ENCODE peak calls at places on chromosomes 3 and 15, in four cellular contexts. B is mucosa of descending colon, P is adipocyte, G is right lobe of liver. Y is an unnamed sample.

GRCh38 chr15:62824111-62824737 is 218.3 kb upstream of the TPM1 start:
- DNase-seq in B (no peak), P (peak), G (no peak), Y (peak)

GRCh38 chr3:128572013-128572412 is 78.6 kb downstream of the RPN1 start:
- DNase-seq in B (no peak), P (no peak), G (no peak), Y (no peak)

GRCh38 chr3:156305672-156306071 is 185.3 kb downstream of the KCNAB1 start:
- DNase-seq in B (no peak), P (no peak), G (no peak), Y (no peak)

GRCh38 chr3:9280477-9281219 is 31.2 kb upstream of the SRGAP3 start:
- DNase-seq in B (no peak), P (no peak), G (no peak), Y (peak)

GRCh38 chr3:50714953-50715352 is 40.2 kb downstream of the DOCK3 start:
- DNase-seq in B (no peak), P (peak), G (no peak), Y (no peak)

GRCh38 chr15:77832874-77833273 is 200.2 kb upstream of the LINGO1 start:
- DNase-seq in B (no peak), P (no peak), G (peak), Y (no peak)

GRCh38 chr15:67613708-67614107 is 71.2 kb downstream of the MAP2K5 start:
- DNase-seq in B (no peak), P (no peak), G (no peak), Y (no peak)

GRCh38 chr15:56811586-56811985 is 78.3 kb upstream of the ZNF280D start:
- DNase-seq in B (no peak), P (no peak), G (no peak), Y (no peak)

GRCh38 chr15:31279221-31280036 is 47.2 kb upstream of the KLF13 start:
- DNase-seq in B (no peak), P (no peak), G (peak), Y (no peak)

GRCh38 chr15:62649793-62650420 is 392.6 kb upstream of the TPM1 start:
- DNase-seq in B (no peak), P (peak), G (no peak), Y (peak)

GRCh38 chr15:35271371-35272043 is 186.4 kb upstream of the NANOGP8 start:
- DNase-seq in B (no peak), P (peak), G (no peak), Y (no peak)

GRCh38 chr3:82462977-82463376 is 701.5 kb upstream of the GBE1 start:
- DNase-seq in B (no peak), P (no peak), G (no peak), Y (no peak)

GRCh38 chr15:94168250-94168649 is 63.1 kb upstream of the MCTP2 start:
- DNase-seq in B (no peak), P (no peak), G (no peak), Y (no peak)

GRCh38 chr15:67601008-67601620 is 58.6 kb downstream of the MAP2K5 start:
- DNase-seq in B (no peak), P (peak), G (no peak), Y (peak)

GRCh38 chr3:98095870-98096269 is 8.9 kb downstream of the OR5AC2 start:
- DNase-seq in B (no peak), P (no peak), G (no peak), Y (no peak)

GRCh38 chr3:117407317-117407716 is 697.7 kb downstream of the TUSC7 start:
- DNase-seq in B (no peak), P (no peak), G (no peak), Y (peak)

GRCh38 chr15:57031605-57032004 is 113.2 kb downstream of the TCF12 start:
- DNase-seq in B (no peak), P (peak), G (no peak), Y (peak)

GRCh38 chr3:172314616-172315015 is 133.6 kb downstream of the GHSR start:
- DNase-seq in B (no peak), P (no peak), G (no peak), Y (no peak)

GRCh38 chr3:23270423-23270822 is 67.3 kb downstream of the UBE2E2 start:
- DNase-seq in B (no peak), P (no peak), G (no peak), Y (no peak)

GRCh38 chr3:11629716-11630115 is 14.0 kb downstream of the VGLL4 start:
- DNase-seq in B (no peak), P (peak), G (no peak), Y (peak)

GRCh38 chr3:134342269-134342668 is 32.0 kb downstream of the AMOTL2 start:
- DNase-seq in B (no peak), P (no peak), G (no peak), Y (no peak)

GRCh38 chr15:36361351-36361870 is 218.0 kb upstream of the CDIN1 start:
- DNase-seq in B (no peak), P (peak), G (no peak), Y (peak)

GRCh38 chr3:143484851-143485512 is 363.3 kb downstream of the SLC9A9 start:
- DNase-seq in B (no peak), P (peak), G (no peak), Y (peak)

GRCh38 chr3:174417568-174417967 is 441.6 kb upstream of the NAALADL2 start:
- DNase-seq in B (no peak), P (no peak), G (no peak), Y (no peak)

GRCh38 chr15:66760968-66761722 is 59.1 kb downstream of the SMAD6 start:
- DNase-seq in B (no peak), P (no peak), G (peak), Y (peak)

GRCh38 chr3:141960731-141961130 is 84.3 kb downstream of the ATP1B3 start:
- DNase-seq in B (no peak), P (peak), G (no peak), Y (peak)

GRCh38 chr15:77974098-77974414 is 103.5 kb downstream of the TBC1D2B start:
- DNase-seq in B (peak), P (no peak), G (no peak), Y (peak)

GRCh38 chr3:13579089-13579488 is 30.2 kb downstream of the FBLN2 start:
- DNase-seq in B (no peak), P (peak), G (no peak), Y (peak)

GRCh38 chr3:107818025-107818424 is 272.8 kb downstream of the CD47 start:
- DNase-seq in B (no peak), P (no peak), G (no peak), Y (no peak)

GRCh38 chr15:41332788-41333527 is at the start of gene NUSAP1:
- DNase-seq in B (no peak), P (peak), G (no peak), Y (no peak)

GRCh38 chr15:38605744-38606143 is 41.1 kb upstream of the RASGRP1 start:
- DNase-seq in B (no peak), P (no peak), G (no peak), Y (no peak)

GRCh38 chr3:31505353-31506048 is 27.2 kb upstream of the STT3B start:
- DNase-seq in B (no peak), P (no peak), G (no peak), Y (no peak)

GRCh38 chr3:5122741-5123706 is 932 bp downstream of the ARL8B start:
- DNase-seq in B (no peak), P (peak), G (peak), Y (peak)

GRCh38 chr3:46910166-46910760 is 32.7 kb downstream of the PTH1R start:
- DNase-seq in B (peak), P (no peak), G (peak), Y (no peak)

GRCh38 chr3:20130122-20130521 is 55.9 kb downstream of the SGO1 start:
- DNase-seq in B (no peak), P (no peak), G (no peak), Y (no peak)

GRCh38 chr3:111768571-111769100 is 90.4 kb upstream of the PHLDB2 start:
- DNase-seq in B (no peak), P (peak), G (no peak), Y (peak)

GRCh38 chr15:58279106-58279505 is 140.9 kb downstream of the AQP9 start:
- DNase-seq in B (no peak), P (no peak), G (no peak), Y (no peak)
- H3K4me3 ChIP-seq in B (no peak), P (no peak), G (no peak), Y (no peak)

GRCh38 chr15:44726568-44727461 is 9.5 kb upstream of the TRIM69 start:
- DNase-seq in B (no peak), P (peak), G (no peak), Y (peak)
- H3K4me3 ChIP-seq in B (no peak), P (peak), G (no peak), Y (peak)

DNA sequence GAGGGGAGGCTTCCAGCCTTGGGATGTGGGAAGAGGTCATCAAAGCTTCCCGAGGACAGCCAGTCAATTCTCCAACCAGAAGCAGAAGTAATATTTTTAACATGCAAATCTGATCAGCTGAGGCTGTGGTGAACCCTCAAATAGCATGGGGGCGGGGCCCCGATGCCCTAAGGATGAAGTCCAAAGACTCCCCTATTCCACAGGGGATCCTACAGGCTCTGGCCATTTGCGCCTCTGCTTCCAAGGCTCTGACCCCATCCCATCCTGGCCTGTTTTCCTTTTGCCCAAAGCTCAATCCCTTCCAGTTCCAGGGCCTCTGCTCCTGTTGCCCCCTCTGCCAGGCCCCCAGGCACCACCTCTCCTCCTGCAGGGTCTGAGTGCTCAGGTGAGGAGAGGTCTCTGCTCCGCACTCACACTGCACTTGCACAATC is 6.7 kb upstream of the CSK start:
- DNase-seq in B (peak), P (no peak), G (no peak), Y (no peak)
- H3K4me3 ChIP-seq in B (no peak), P (no peak), G (no peak), Y (no peak)

DNA sequence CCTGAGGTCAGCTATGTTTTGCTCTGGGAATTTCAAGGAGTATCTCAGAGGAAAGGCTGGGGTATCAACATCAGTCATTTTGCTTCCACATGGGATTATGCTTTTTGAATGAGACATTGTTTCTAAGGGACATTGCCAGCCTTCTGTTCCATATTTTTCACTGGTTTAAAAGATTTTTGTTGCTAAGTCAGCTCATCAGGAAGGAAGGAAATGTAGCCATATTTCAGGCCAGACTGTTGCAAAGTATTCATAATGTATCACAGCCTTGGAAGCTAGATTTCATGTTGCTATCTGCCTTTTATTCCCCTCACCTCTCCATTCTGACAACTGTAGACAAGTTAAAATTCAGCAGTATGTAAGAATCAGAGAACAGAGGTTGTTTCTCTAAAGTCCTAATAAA is 61.0 kb upstream of the CHRM5 start:
- DNase-seq in B (no peak), P (no peak), G (no peak), Y (peak)
- H3K4me3 ChIP-seq in B (no peak), P (no peak), G (no peak), Y (no peak)

GRCh38 chr3:194521514-194522260 is 34.9 kb upstream of the ATP13A3 start:
- DNase-seq in B (no peak), P (peak), G (no peak), Y (peak)
- H3K4me3 ChIP-seq in B (no peak), P (no peak), G (no peak), Y (no peak)

DNA sequence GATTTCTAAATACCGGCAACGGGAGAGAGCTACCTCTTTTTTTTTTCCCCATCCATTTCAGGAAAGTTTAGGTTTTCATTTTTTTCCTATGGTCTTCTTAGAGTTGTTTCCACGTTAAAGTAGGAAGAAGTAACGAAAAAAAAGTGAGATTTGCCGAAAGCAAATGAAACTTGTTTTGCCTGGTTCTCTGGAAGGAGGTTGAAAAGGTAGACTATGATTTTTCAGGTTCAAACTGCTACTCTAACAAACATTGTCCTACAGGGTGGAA is 18.6 kb upstream of the CHD2 start:
- DNase-seq in B (no peak), P (no peak), G (no peak), Y (no peak)
- H3K4me3 ChIP-seq in B (no peak), P (peak), G (peak), Y (peak)

DNA sequence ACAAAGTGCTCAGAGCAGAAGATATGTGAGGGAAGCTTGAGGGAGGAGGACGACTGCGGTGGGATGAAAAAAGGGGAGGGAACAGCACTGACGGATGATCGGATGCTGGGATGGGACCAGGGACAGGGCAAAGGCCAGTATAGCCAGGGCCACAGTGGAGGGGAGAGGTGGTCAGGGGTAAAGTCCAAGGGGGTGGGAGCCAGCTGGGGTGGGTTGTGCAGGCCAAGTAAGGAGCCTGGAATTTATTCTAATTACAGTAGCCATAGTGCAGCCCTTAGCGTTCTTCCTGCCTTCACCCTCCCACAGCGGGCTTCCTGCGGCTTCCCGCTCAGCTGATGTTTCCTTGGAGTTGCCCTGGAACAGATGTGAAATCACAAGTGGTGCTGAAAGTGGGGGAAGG is 7.6 kb upstream of the APEH start:
- DNase-seq in B (no peak), P (no peak), G (peak), Y (no peak)
- H3K4me3 ChIP-seq in B (no peak), P (no peak), G (no peak), Y (no peak)

DNA sequence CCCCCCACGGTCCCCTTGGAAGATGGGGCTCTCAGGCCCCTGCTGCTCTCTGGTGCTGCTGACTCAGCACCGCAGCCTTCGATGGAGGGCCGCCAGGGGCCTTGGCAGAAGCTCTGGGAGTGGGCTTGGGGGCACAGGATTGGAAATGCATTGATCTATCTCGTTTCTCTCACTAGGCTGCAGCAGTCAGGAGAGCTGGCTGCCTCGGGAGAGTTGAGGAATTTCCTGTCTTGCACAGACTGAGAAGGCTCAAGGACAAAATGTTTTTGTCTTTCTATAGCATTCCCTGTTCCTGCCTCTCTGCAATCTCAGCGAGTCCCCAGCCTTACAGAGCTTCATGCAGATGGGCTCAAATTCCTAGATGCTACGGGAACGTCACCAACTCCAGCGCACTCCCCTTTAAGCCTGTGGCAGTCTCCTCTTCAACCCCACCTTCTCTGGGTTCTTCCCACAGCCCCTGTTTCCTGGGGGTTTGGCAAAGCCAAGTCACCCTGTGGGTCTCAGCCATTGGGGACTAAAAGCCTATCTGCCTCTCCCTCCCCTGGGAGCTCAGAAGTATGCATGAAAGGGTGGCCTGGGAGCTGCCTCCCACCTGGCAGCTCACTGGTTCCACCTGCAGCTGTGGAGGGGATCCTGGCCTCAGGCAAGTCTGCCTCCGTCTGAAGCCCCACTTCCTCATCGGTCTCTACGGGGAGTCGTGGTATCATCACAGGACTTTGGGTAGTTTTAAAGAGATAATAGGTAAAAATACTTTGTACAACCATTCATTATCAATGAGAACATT is 127.4 kb upstream of the HACD2 start:
- DNase-seq in B (no peak), P (peak), G (no peak), Y (no peak)
- H3K4me3 ChIP-seq in B (no peak), P (peak), G (no peak), Y (no peak)

GRCh38 chr3:189298469-189299375 is 127.0 kb downstream of the TPRG1 start:
- DNase-seq in B (no peak), P (peak), G (no peak), Y (no peak)

GRCh38 chr3:189303584-189303983 is 131.8 kb downstream of the TPRG1 start:
- DNase-seq in B (no peak), P (no peak), G (no peak), Y (no peak)

GRCh38 chr3:189301479-189301878 is 129.7 kb downstream of the TPRG1 start:
- DNase-seq in B (no peak), P (no peak), G (no peak), Y (no peak)

GRCh38 chr3:189297957-189298356 is 126.2 kb downstream of the TPRG1 start:
- DNase-seq in B (no peak), P (no peak), G (no peak), Y (peak)

DNA sequence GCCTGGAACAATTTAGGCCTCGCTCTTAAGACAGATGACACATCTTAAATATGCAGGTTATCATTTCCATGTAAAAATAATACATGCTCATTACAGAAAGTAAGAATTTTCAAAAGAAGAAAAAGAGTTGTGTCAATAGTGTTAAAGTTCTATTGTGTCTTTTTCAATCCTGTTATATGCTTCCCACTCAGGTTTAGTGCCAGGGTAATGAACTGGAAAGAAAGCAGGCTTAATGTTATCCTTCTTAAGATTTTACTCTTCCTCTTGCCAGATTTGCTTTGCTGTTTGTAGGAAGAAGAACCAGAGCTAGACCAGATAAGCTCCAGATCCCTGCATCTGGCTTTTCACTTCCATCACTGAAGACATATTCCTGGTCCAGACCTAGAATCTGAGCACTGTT is 128.6 kb downstream of the TPRG1 start:
- DNase-seq in B (no peak), P (no peak), G (no peak), Y (no peak)
- H3K4me3 ChIP-seq in B (no peak), P (no peak), G (no peak), Y (no peak)

Y was measured in fibroblast of the aortic adventitia.